ENCODE peak calls at places on chromosomes 13 and 19, in five cellular contexts. One of them, this sample, is unnamed.

GRCh38 chr19:38952395-38953165 is 21.8 kb downstream of the MRPS12 start:
- DNase-seq in suprapubic skin: no peak
- DNase-seq in AG09309: no peak
- DNase-seq in fibroblast of lung: no peak
- DNase-seq in fibroblast of pulmonary artery: peak
- DNase-seq in this sample: peak

GRCh38 chr13:109336730-109337129 is 449.7 kb downstream of the IRS2 start:
- DNase-seq in fibroblast of pulmonary artery: peak
- DNase-seq in AG09309: peak
- DNase-seq in suprapubic skin: no peak
- DNase-seq in fibroblast of lung: peak
- DNase-seq in this sample: no peak

GRCh38 chr13:36160297-36160696 is 29.1 kb upstream of the DCLK1 start:
- DNase-seq in AG09309: no peak
- DNase-seq in suprapubic skin: no peak
- DNase-seq in fibroblast of lung: no peak
- DNase-seq in fibroblast of pulmonary artery: no peak
- DNase-seq in this sample: no peak

GRCh38 chr13:102020611-102021216 is 381.1 kb downstream of the FGF14 start:
- DNase-seq in AG09309: no peak
- DNase-seq in suprapubic skin: no peak
- DNase-seq in fibroblast of lung: no peak
- DNase-seq in fibroblast of pulmonary artery: no peak
- DNase-seq in this sample: no peak

GRCh38 chr19:14678199-14678598 is 3.6 kb upstream of the ADGRE3 start:
- DNase-seq in fibroblast of pulmonary artery: no peak
- DNase-seq in AG09309: no peak
- DNase-seq in suprapubic skin: no peak
- DNase-seq in fibroblast of lung: no peak
- DNase-seq in this sample: no peak

GRCh38 chr13:110371550-110372465 is 64.7 kb downstream of the COL4A2 start:
- DNase-seq in fibroblast of pulmonary artery: peak
- DNase-seq in fibroblast of lung: no peak
- DNase-seq in AG09309: no peak
- DNase-seq in suprapubic skin: no peak
- DNase-seq in this sample: no peak

GRCh38 chr13:52348081-52348480 is 57.9 kb downstream of the THSD1 start:
- DNase-seq in suprapubic skin: no peak
- DNase-seq in AG09309: peak
- DNase-seq in fibroblast of lung: peak
- DNase-seq in fibroblast of pulmonary artery: peak
- DNase-seq in this sample: no peak

GRCh38 chr19:17026041-17026658 is 460 bp downstream of the CPAMD8 start:
- DNase-seq in fibroblast of lung: no peak
- DNase-seq in fibroblast of pulmonary artery: no peak
- DNase-seq in suprapubic skin: no peak
- DNase-seq in AG09309: no peak
- DNase-seq in this sample: no peak

GRCh38 chr13:43331676-43332075 is 308.3 kb downstream of the DNAJC15 start:
- DNase-seq in suprapubic skin: no peak
- DNase-seq in fibroblast of pulmonary artery: peak
- DNase-seq in fibroblast of lung: peak
- DNase-seq in AG09309: no peak
- DNase-seq in this sample: no peak

GRCh38 chr13:57557979-57558529 is 73.5 kb upstream of the PCDH17 start:
- DNase-seq in fibroblast of pulmonary artery: peak
- DNase-seq in fibroblast of lung: peak
- DNase-seq in suprapubic skin: no peak
- DNase-seq in AG09309: no peak
- DNase-seq in this sample: no peak

GRCh38 chr13:26517931-26518330 is 39.6 kb upstream of the WASF3 start:
- DNase-seq in suprapubic skin: no peak
- DNase-seq in fibroblast of lung: no peak
- DNase-seq in fibroblast of pulmonary artery: no peak
- DNase-seq in AG09309: no peak
- DNase-seq in this sample: no peak

GRCh38 chr13:98039261-98039660 is 85.8 kb downstream of the IPO5 start:
- DNase-seq in AG09309: no peak
- DNase-seq in suprapubic skin: no peak
- DNase-seq in fibroblast of lung: no peak
- DNase-seq in fibroblast of pulmonary artery: no peak
- DNase-seq in this sample: no peak

GRCh38 chr13:73421310-73421912 is 362.6 kb downstream of the KLF5 start:
- DNase-seq in AG09309: no peak
- DNase-seq in suprapubic skin: no peak
- DNase-seq in fibroblast of lung: no peak
- DNase-seq in fibroblast of pulmonary artery: peak
- DNase-seq in this sample: no peak

GRCh38 chr19:2207991-2208860 is 27.9 kb downstream of the PLEKHJ1 start:
- DNase-seq in fibroblast of lung: peak
- DNase-seq in fibroblast of pulmonary artery: peak
- DNase-seq in suprapubic skin: peak
- DNase-seq in AG09309: no peak
- DNase-seq in this sample: peak

DNA sequence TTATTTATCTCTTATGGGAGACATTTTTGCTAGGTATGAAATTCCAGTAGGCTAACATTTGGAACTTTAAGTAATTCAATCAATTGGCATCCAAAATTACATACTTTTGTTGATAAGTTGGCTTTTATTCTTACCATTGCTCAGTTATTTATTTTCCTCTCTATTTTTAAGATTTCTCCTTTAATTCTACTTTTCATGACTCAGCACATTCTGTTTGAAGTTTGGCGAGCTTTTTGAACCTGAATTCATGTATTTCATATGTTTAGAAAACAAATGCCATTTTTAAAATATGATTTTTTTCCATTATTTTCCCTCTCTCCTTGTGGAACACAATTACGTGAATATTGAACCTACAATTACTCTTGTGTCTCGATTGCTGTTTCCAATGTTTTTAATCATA is 2896.3 kb upstream of the PCDH20 start:
- DNase-seq in fibroblast of lung: no peak
- DNase-seq in suprapubic skin: no peak
- DNase-seq in fibroblast of pulmonary artery: no peak
- DNase-seq in AG09309: no peak
- DNase-seq in this sample: no peak
- TF ChIP-seq CTCF in fibroblast of lung: no peak
- TF ChIP-seq CTCF in suprapubic skin: no peak
- TF ChIP-seq CTCF in fibroblast of pulmonary artery: no peak
- TF ChIP-seq CTCF in AG09309: no peak
- TF ChIP-seq CTCF in this sample: no peak

GRCh38 chr13:24892844-24893243 is 128.9 kb downstream of the RNF17 start:
- DNase-seq in suprapubic skin: no peak
- DNase-seq in fibroblast of pulmonary artery: no peak
- DNase-seq in fibroblast of lung: no peak
- DNase-seq in AG09309: no peak
- DNase-seq in this sample: no peak
- TF ChIP-seq CTCF in suprapubic skin: no peak
- TF ChIP-seq CTCF in fibroblast of pulmonary artery: no peak
- TF ChIP-seq CTCF in fibroblast of lung: no peak
- TF ChIP-seq CTCF in AG09309: no peak
- TF ChIP-seq CTCF in this sample: no peak

GRCh38 chr19:3548594-3548993 is 8.8 kb downstream of the MFSD12 start:
- DNase-seq in suprapubic skin: no peak
- DNase-seq in AG09309: no peak
- DNase-seq in fibroblast of pulmonary artery: no peak
- DNase-seq in fibroblast of lung: no peak
- DNase-seq in this sample: no peak

GRCh38 chr19:3547767-3548282 is 8.9 kb downstream of the TEKTIP1 start:
- DNase-seq in suprapubic skin: no peak
- DNase-seq in fibroblast of pulmonary artery: no peak
- DNase-seq in AG09309: no peak
- DNase-seq in fibroblast of lung: no peak
- DNase-seq in this sample: no peak

GRCh38 chr19:3546119-3546518 is 7.1 kb downstream of the TEKTIP1 start:
- DNase-seq in suprapubic skin: no peak
- DNase-seq in fibroblast of pulmonary artery: no peak
- DNase-seq in AG09309: no peak
- DNase-seq in fibroblast of lung: no peak
- DNase-seq in this sample: no peak

GRCh38 chr19:3545669-3546034 is 6.7 kb downstream of the TEKTIP1 start:
- DNase-seq in fibroblast of pulmonary artery: no peak
- DNase-seq in AG09309: no peak
- DNase-seq in fibroblast of lung: no peak
- DNase-seq in suprapubic skin: no peak
- DNase-seq in this sample: no peak

GRCh38 chr19:3547301-3547731 is 8.3 kb downstream of the TEKTIP1 start:
- DNase-seq in fibroblast of lung: no peak
- DNase-seq in fibroblast of pulmonary artery: peak
- DNase-seq in AG09309: no peak
- DNase-seq in suprapubic skin: no peak
- DNase-seq in this sample: no peak
- TF ChIP-seq CTCF in fibroblast of lung: peak
- TF ChIP-seq CTCF in fibroblast of pulmonary artery: peak
- TF ChIP-seq CTCF in AG09309: peak
- TF ChIP-seq CTCF in suprapubic skin: peak
- TF ChIP-seq CTCF in this sample: peak

GRCh38 chr13:100675660-100676129 is 1.1 kb upstream of the TMTC4 start:
- DNase-seq in suprapubic skin: no peak
- DNase-seq in fibroblast of lung: no peak
- DNase-seq in fibroblast of pulmonary artery: no peak
- DNase-seq in AG09309: no peak
- DNase-seq in this sample: no peak

GRCh38 chr13:100673831-100674362 is 698 bp downstream of the TMTC4 start:
- DNase-seq in suprapubic skin: no peak
- DNase-seq in AG09309: peak
- DNase-seq in fibroblast of lung: peak
- DNase-seq in fibroblast of pulmonary artery: peak
- DNase-seq in this sample: peak

GRCh38 chr13:100673376-100673830 is 1.2 kb downstream of the TMTC4 start:
- DNase-seq in suprapubic skin: no peak
- DNase-seq in fibroblast of pulmonary artery: no peak
- DNase-seq in AG09309: no peak
- DNase-seq in fibroblast of lung: no peak
- DNase-seq in this sample: no peak

GRCh38 chr13:100674363-100674847 is at the start of gene TMTC4:
- DNase-seq in AG09309: no peak
- DNase-seq in fibroblast of pulmonary artery: no peak
- DNase-seq in suprapubic skin: no peak
- DNase-seq in fibroblast of lung: no peak
- DNase-seq in this sample: no peak

GRCh38 chr13:100674848-100675659 is 459 bp upstream of the TMTC4 start:
- DNase-seq in suprapubic skin: peak
- DNase-seq in AG09309: peak
- DNase-seq in fibroblast of lung: peak
- DNase-seq in fibroblast of pulmonary artery: peak
- DNase-seq in this sample: peak
- TF ChIP-seq CTCF in suprapubic skin: peak
- TF ChIP-seq CTCF in AG09309: peak
- TF ChIP-seq CTCF in fibroblast of lung: peak
- TF ChIP-seq CTCF in fibroblast of pulmonary artery: peak
- TF ChIP-seq CTCF in this sample: peak

DNA sequence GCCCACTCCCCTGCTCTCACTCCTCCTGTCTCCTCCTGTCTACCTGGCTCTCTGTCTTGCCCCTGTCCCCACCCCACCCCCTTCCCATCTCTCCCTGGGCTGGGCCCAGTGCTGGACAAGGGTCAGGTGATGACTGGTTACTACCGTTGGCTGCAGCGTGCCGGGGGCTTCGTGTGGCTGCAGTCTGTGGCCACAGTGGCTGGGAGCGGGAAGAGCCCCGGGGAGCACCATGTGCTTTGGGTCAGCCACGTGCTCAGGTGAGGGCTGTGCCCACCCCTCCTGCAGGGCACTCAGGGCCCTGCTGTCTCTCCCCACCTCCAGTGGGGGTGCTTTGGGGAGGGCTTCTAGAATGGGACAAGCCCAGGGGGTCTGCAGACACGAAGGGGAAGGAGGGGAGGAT is 7.6 kb downstream of the TMEM160 start:
- DNase-seq in fibroblast of lung: no peak
- DNase-seq in AG09309: no peak
- DNase-seq in suprapubic skin: no peak
- DNase-seq in fibroblast of pulmonary artery: no peak
- DNase-seq in this sample: no peak
- TF ChIP-seq CTCF in fibroblast of lung: no peak
- TF ChIP-seq CTCF in AG09309: no peak
- TF ChIP-seq CTCF in suprapubic skin: no peak
- TF ChIP-seq CTCF in fibroblast of pulmonary artery: no peak
- TF ChIP-seq CTCF in this sample: no peak

GRCh38 chr19:57465680-57466381 is 8.9 kb upstream of the VN1R1 start:
- DNase-seq in AG09309: no peak
- DNase-seq in fibroblast of lung: peak
- DNase-seq in suprapubic skin: no peak
- DNase-seq in fibroblast of pulmonary artery: peak
- DNase-seq in this sample: peak
- TF ChIP-seq CTCF in AG09309: peak
- TF ChIP-seq CTCF in fibroblast of lung: no peak
- TF ChIP-seq CTCF in suprapubic skin: no peak
- TF ChIP-seq CTCF in fibroblast of pulmonary artery: peak
- TF ChIP-seq CTCF in this sample: peak

DNA sequence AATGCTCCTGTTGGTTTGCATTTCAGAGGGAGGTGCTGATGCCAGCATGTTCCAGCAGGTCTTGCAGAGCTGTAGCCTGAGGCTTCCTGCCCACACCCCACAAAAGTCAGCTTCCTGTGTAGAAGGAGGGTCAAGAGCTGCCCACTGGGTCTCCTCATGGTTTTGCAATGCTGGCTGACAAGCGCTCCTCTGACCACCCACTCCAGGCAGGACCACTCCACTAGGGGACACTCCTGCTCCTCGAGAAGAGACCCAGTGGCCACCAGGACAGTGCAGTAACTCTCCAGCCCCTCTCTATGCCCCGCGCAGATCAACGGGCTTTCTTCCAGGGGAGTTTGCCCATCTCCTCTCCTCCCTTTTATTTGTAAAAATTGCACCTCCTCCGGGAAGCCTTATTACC is 72.9 kb upstream of the UQCRFS1 start:
- DNase-seq in suprapubic skin: peak
- DNase-seq in AG09309: no peak
- DNase-seq in fibroblast of pulmonary artery: no peak
- DNase-seq in fibroblast of lung: no peak
- DNase-seq in this sample: no peak
- TF ChIP-seq CTCF in suprapubic skin: no peak
- TF ChIP-seq CTCF in AG09309: no peak
- TF ChIP-seq CTCF in fibroblast of pulmonary artery: no peak
- TF ChIP-seq CTCF in fibroblast of lung: no peak
- TF ChIP-seq CTCF in this sample: no peak

GRCh38 chr13:49220035-49220855 is at the start of gene MLNR:
- DNase-seq in suprapubic skin: no peak
- DNase-seq in fibroblast of lung: peak
- DNase-seq in fibroblast of pulmonary artery: no peak
- DNase-seq in AG09309: no peak
- DNase-seq in this sample: peak
- TF ChIP-seq CTCF in suprapubic skin: no peak
- TF ChIP-seq CTCF in fibroblast of lung: no peak
- TF ChIP-seq CTCF in fibroblast of pulmonary artery: no peak
- TF ChIP-seq CTCF in AG09309: peak
- TF ChIP-seq CTCF in this sample: no peak

This sample was measured in GM20000.